ENCODE peak calls at places on chromosomes 4 and X, in four cellular contexts. I is colonic mucosa, J is NCI-H1694, D is Panc1. Z is an unnamed sample.

GRCh38 chr4:120921456-120922389 is 803 bp downstream of the PRDM5 start:
- DNase-seq in I (peak; percentile 71), J (no peak), D (no peak), Z (no peak)

GRCh38 chr4:19285146-19285545 is 966.6 kb upstream of the SLIT2 start:
- DNase-seq in I (no peak), J (no peak), D (no peak), Z (no peak)

GRCh38 chr4:26719954-26720552 is 136.2 kb downstream of the TBC1D19 start:
- DNase-seq in I (no peak), J (peak; percentile 28), D (peak; percentile 8), Z (peak; percentile 4)

GRCh38 chr4:77349796-77350195 is 192.8 kb downstream of the CCNG2 start:
- DNase-seq in I (no peak), J (no peak), D (no peak), Z (no peak)

GRCh38 chr4:8762951-8763735 is 108.5 kb downstream of the HMX1 start:
- DNase-seq in I (no peak), J (no peak), D (no peak), Z (no peak)

GRCh38 chrX:56766554-56767412 is 37.7 kb downstream of the NBDY start:
- DNase-seq in I (peak; percentile 33), J (no peak), D (no peak), Z (no peak)

GRCh38 chr4:7429601-7430078 is 5.1 kb downstream of the PSAPL1 start:
- DNase-seq in I (no peak), J (no peak), D (no peak), Z (no peak)

GRCh38 chrX:112941209-112941788 is 100.7 kb upstream of the AMOT start:
- DNase-seq in I (no peak), J (no peak), D (peak; percentile 2), Z (peak; percentile 0)

GRCh38 chr4:178823673-178824072 is 1381.4 kb upstream of the AGA start:
- DNase-seq in I (no peak), J (no peak), D (no peak), Z (no peak)

GRCh38 chr4:120071192-120071795 is 4.6 kb upstream of the MAD2L1 start:
- DNase-seq in I (peak; percentile 56), J (peak; percentile 69), D (peak; percentile 33), Z (no peak)

GRCh38 chr4:25505637-25505991 is 128.6 kb downstream of the ANAPC4 start:
- DNase-seq in I (no peak), J (no peak), D (no peak), Z (no peak)

Z was measured in KG1.